ENCODE peak calls at places on chromosomes 4 and X, in ten cellular contexts. I, X, R, Q, P, B, D, H, A and K are unnamed samples.

GRCh38 chr4:20266215-20267082 is 14.7 kb downstream of the SLIT2 start:
- DNase-seq in I (no peak), X (no peak), R (no peak), Q (no peak), P (no peak), B (no peak), D (peak; percentile 50), H (no peak), A (no peak), K (no peak)

GRCh38 chr4:122775987-122776836 is 43.7 kb downstream of the BBS12 start:
- DNase-seq in I (no peak), X (no peak), R (no peak), Q (no peak), P (no peak), B (no peak), D (no peak), H (no peak), A (peak; percentile 10), K (no peak)

GRCh38 chr4:107314156-107314555 is 278.0 kb upstream of the DKK2 start:
- DNase-seq in I (no peak), X (no peak), R (no peak), Q (no peak), P (no peak), B (no peak), D (no peak), H (no peak), A (no peak), K (no peak)

GRCh38 chr4:111991163-111991562 is 154.1 kb upstream of the FAM241A start:
- DNase-seq in I (no peak), X (no peak), R (no peak), Q (no peak), P (no peak), B (no peak), D (no peak), H (no peak), A (no peak), K (no peak)

GRCh38 chr4:31084806-31085416 is 364.7 kb downstream of the PCDH7 start:
- DNase-seq in I (no peak), X (no peak), R (no peak), Q (no peak), P (no peak), B (no peak), D (no peak), H (peak; percentile 11), A (no peak), K (no peak)

GRCh38 chr4:3262208-3263052 is 13.5 kb downstream of the MSANTD1 start:
- DNase-seq in I (no peak), X (no peak), R (no peak), Q (no peak), P (peak; percentile 59), B (no peak), D (no peak), H (no peak), A (no peak), K (peak; percentile 17)

GRCh38 chr4:88623097-88623496 is 30.8 kb downstream of the HERC3 start:
- DNase-seq in I (no peak), X (no peak), R (no peak), Q (no peak), P (no peak), B (no peak), D (peak; percentile 54), H (peak; percentile 91), A (no peak), K (no peak)

GRCh38 chr4:145679520-145679919 is 426 bp upstream of the C4orf51 start:
- DNase-seq in I (no peak), X (no peak), R (no peak), Q (no peak), P (no peak), B (no peak), D (peak; percentile 43), H (peak; percentile 94), A (peak; percentile 45), K (peak; percentile 32)

GRCh38 chr4:55154290-55154880 is 29.0 kb upstream of the KDR start:
- DNase-seq in I (no peak), X (no peak), R (no peak), Q (no peak), P (no peak), B (no peak), D (no peak), H (no peak), A (no peak), K (no peak)

GRCh38 chr4:108427946-108428345 is 192.4 kb upstream of the RPL34 start:
- DNase-seq in I (no peak), X (no peak), R (no peak), Q (no peak), P (no peak), B (no peak), D (no peak), H (no peak), A (no peak), K (no peak)

GRCh38 chr4:126611900-126612299 is 1020.9 kb upstream of the INTU start:
- DNase-seq in I (no peak), X (no peak), R (no peak), Q (no peak), P (no peak), B (no peak), D (peak; percentile 30), H (no peak), A (no peak), K (no peak)

GRCh38 chrX:83658731-83659130 is 150.6 kb downstream of the POU3F4 start:
- DNase-seq in I (no peak), X (no peak), R (no peak), Q (no peak), P (no peak), B (no peak), D (no peak), H (no peak), A (no peak), K (no peak)

GRCh38 chr4:40466789-40467188 is 131.7 kb downstream of the CHRNA9 start:
- DNase-seq in I (no peak), X (no peak), R (no peak), Q (no peak), P (no peak), B (no peak), D (no peak), H (no peak), A (no peak), K (no peak)

GRCh38 chrX:115322375-115322774 is 32.9 kb downstream of the LUZP4 start:
- DNase-seq in I (no peak), X (no peak), R (no peak), Q (no peak), P (no peak), B (no peak), D (no peak), H (no peak), A (no peak), K (no peak)

GRCh38 chr4:78356251-78356650 is 195.3 kb upstream of the ANXA3 start:
- DNase-seq in I (no peak), X (no peak), R (no peak), Q (no peak), P (no peak), B (no peak), D (no peak), H (peak; percentile 32), A (no peak), K (no peak)

GRCh38 chr4:72449705-72450104 is 119.3 kb downstream of the ADAMTS3 start:
- DNase-seq in I (no peak), X (no peak), R (no peak), Q (no peak), P (no peak), B (no peak), D (no peak), H (no peak), A (no peak), K (no peak)

GRCh38 chr4:109723110-109723509 is 6.8 kb downstream of the PLA2G12A start:
- DNase-seq in I (no peak), X (no peak), R (no peak), Q (no peak), P (no peak), B (no peak), D (no peak), H (no peak), A (no peak), K (no peak)

GRCh38 chr4:40555176-40555900 is 74.3 kb downstream of the RBM47 start:
- DNase-seq in I (no peak), X (no peak), R (no peak), Q (no peak), P (no peak), B (no peak), D (no peak), H (no peak), A (no peak), K (no peak)

GRCh38 chr4:98801259-98801725 is 127.6 kb downstream of the EIF4E start:
- DNase-seq in I (no peak), X (no peak), R (no peak), Q (no peak), P (no peak), B (no peak), D (no peak), H (no peak), A (no peak), K (no peak)

GRCh38 chr4:38574559-38575333 is 89.3 kb upstream of the KLF3 start:
- DNase-seq in I (no peak), X (no peak), R (peak; percentile 5), Q (no peak), P (no peak), B (no peak), D (no peak), H (peak; percentile 81), A (no peak), K (no peak)

GRCh38 chrX:40227111-40227510 is 129.4 kb upstream of the BCOR start:
- DNase-seq in I (no peak), X (no peak), R (no peak), Q (no peak), P (no peak), B (no peak), D (no peak), H (no peak), A (no peak), K (no peak)

GRCh38 chr4:37682701-37683401 is 3.3 kb downstream of the RELL1 start:
- DNase-seq in I (no peak), X (no peak), R (no peak), Q (no peak), P (no peak), B (no peak), D (no peak), H (no peak), A (no peak), K (no peak)

GRCh38 chr4:146435962-146436361 is 85.8 kb downstream of the SLC10A7 start:
- DNase-seq in I (no peak), X (no peak), R (no peak), Q (no peak), P (no peak), B (no peak), D (no peak), H (no peak), A (no peak), K (no peak)

GRCh38 chrX:111244238-111244750 is 26.0 kb downstream of the CAPN6 start:
- DNase-seq in I (no peak), X (no peak), R (no peak), Q (no peak), P (no peak), B (no peak), D (peak; percentile 6), H (peak; percentile 29), A (peak; percentile 14), K (no peak)

GRCh38 chr4:146153964-146154536 is 21.5 kb upstream of the LSM6 start:
- DNase-seq in I (no peak), X (no peak), R (no peak), Q (no peak), P (no peak), B (no peak), D (no peak), H (no peak), A (peak; percentile 12), K (no peak)

GRCh38 chr4:123955167-123955824 is 558.7 kb downstream of the SPRY1 start:
- DNase-seq in I (no peak), X (no peak), R (no peak), Q (no peak), P (no peak), B (no peak), D (no peak), H (no peak), A (no peak), K (no peak)

GRCh38 chrX:135328421-135329005 is 19.2 kb downstream of the ETDC start:
- DNase-seq in I (no peak), X (no peak), R (no peak), Q (no peak), P (no peak), B (no peak), D (no peak), H (peak; percentile 35), A (no peak), K (no peak)

GRCh38 chrX:11766487-11766886 is 8.4 kb downstream of the MSL3 start:
- DNase-seq in I (no peak), X (no peak), R (no peak), Q (no peak), P (no peak), B (no peak), D (no peak), H (no peak), A (no peak), K (no peak)